ENCODE peak calls at places on chromosomes 16 and 17, in four cellular contexts. I is GM12878, J is NT2/D1, L is K562. T is an unnamed sample.

GRCh38 chr16:919658-920631 is 50.8 kb downstream of the LMF1 start:
- DNase-seq in L (no peak), J (no peak), I (no peak), T (no peak)

GRCh38 chr16:54282202-54282922 is 4.2 kb downstream of the IRX3 start:
- DNase-seq in I (no peak), J (no peak), L (peak), T (peak)

GRCh38 chr16:81498351-81498750 is 53.7 kb downstream of the CMIP start:
- DNase-seq in L (no peak), J (no peak), I (no peak), T (no peak)

GRCh38 chr17:81170727-81171494 is 4.9 kb upstream of the AATK start:
- DNase-seq in I (no peak), L (no peak), J (no peak), T (no peak)

GRCh38 chr16:15757630-15758251 is 99.1 kb downstream of the MYH11 start:
- DNase-seq in L (peak), I (no peak), J (no peak), T (no peak)

GRCh38 chr16:84851192-84852127 is 31.7 kb downstream of the CRISPLD2 start:
- DNase-seq in I (no peak), J (no peak), L (no peak), T (no peak)

GRCh38 chr16:29876186-29876577 is 13.2 kb upstream of the CDIPT start:
- DNase-seq in I (no peak), L (peak), J (no peak), T (no peak)

GRCh38 chr17:21218101-21218500 is 4.1 kb upstream of the TMEM11 start:
- DNase-seq in J (no peak), I (no peak), L (no peak), T (peak)

GRCh38 chr17:45850011-45850410 is 5.3 kb downstream of the SPPL2C start:
- DNase-seq in J (no peak), I (no peak), L (no peak), T (no peak)

GRCh38 chr17:80761421-80761871 is 216.8 kb downstream of the RPTOR start:
- DNase-seq in J (no peak), I (no peak), L (no peak), T (no peak)

GRCh38 chr16:1057252-1057932 is 15.2 kb upstream of the SSTR5 start:
- DNase-seq in J (no peak), I (no peak), L (peak), T (peak)

GRCh38 chr16:60748366-60748765 is 1287.9 kb downstream of the CDH8 start:
- DNase-seq in L (no peak), I (no peak), J (no peak), T (no peak)

GRCh38 chr16:26158142-26158759 is 466.5 kb downstream of the HS3ST4 start:
- DNase-seq in L (no peak), I (no peak), J (no peak), T (no peak)

GRCh38 chr16:62913333-62913732 is 877.1 kb upstream of the CDH8 start:
- DNase-seq in L (no peak), I (no peak), J (no peak), T (no peak)

GRCh38 chr17:57817299-57817698 is 32.5 kb downstream of the MRPS23 start:
- DNase-seq in J (no peak), L (no peak), I (no peak), T (no peak)

GRCh38 chr16:54932737-54933254 is 2.1 kb downstream of the IRX5 start:
- DNase-seq in J (no peak), I (no peak), L (no peak), T (no peak)

GRCh38 chr17:46949291-46950174 is 26.6 kb downstream of the GOSR2 start:
- DNase-seq in I (no peak), L (no peak), J (no peak), T (no peak)

GRCh38 chr16:83473926-83474660 is 333.7 kb upstream of the HSBP1 start:
- DNase-seq in J (no peak), L (no peak), I (no peak), T (no peak)

GRCh38 chr17:77697480-77698400 is 260.8 kb upstream of the TNRC6C start:
- DNase-seq in L (no peak), J (no peak), I (no peak), T (peak)

GRCh38 chr17:49071106-49071505 is 61.5 kb upstream of the B4GALNT2 start:
- DNase-seq in L (no peak), I (no peak), J (no peak), T (no peak)

GRCh38 chr17:57946798-57947358 is 8.3 kb downstream of the CUEDC1 start:
- DNase-seq in I (peak), J (no peak), L (no peak), T (no peak)

GRCh38 chr17:46962374-46962790 is 16.7 kb downstream of the RPRML start:
- DNase-seq in L (no peak), J (no peak), I (no peak), T (no peak)

GRCh38 chr17:35073991-35074627 is 10.6 kb upstream of the RFFL start:
- DNase-seq in I (no peak), L (no peak), J (no peak), T (no peak)

GRCh38 chr17:62093188-62094155 is 28.4 kb upstream of the MED13 start:
- DNase-seq in L (no peak), J (no peak), I (peak), T (peak)

GRCh38 chr16:28930652-28931051 is 1.1 kb upstream of the CD19 start:
- DNase-seq in L (no peak), I (peak), J (no peak), T (no peak)

GRCh38 chr17:68613739-68614298 is 12.7 kb upstream of the FAM20A start:
- DNase-seq in L (peak), J (peak), I (no peak), T (peak)
- TF ChIP-seq YY1 in L (no peak), J (no peak), I (no peak), T (no peak)

DNA sequence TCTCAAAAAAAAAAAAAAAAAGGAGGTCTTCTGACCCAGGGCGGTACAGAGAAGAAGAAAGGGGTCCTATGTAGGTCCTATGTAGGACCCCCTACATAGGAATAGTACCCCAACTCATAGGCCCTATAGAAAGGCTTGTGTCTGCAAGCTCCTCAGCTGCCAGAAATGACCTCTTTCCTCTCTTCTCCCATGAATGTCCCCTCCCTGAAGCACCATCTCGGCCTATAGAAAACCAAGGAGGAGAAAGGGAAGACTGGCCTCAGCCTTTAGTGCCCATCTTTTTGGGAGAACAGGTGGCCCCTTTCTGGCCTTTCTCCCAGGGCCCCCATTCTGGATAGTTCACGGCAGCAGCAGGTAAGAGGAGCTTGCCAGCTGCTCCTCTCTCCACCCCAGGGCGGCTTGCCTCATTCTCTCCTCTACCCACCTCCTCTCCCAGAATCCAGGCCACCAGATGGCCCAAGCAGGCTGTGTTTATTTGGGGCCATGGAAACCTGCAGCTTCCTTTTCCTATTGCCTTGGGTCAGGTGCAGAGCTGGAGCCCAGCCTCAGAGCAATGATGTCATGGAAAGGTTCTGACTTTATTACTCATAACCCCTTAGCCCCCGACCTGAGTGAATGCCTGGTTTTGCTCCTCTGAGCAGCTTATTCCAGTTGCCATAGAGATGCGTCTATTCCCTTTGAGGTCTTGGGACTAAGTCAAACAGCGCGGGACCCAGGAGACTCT is 1.6 kb upstream of the MRPL58 start:
- DNase-seq in J (no peak), I (no peak), L (peak), T (peak)
- TF ChIP-seq YY1 in J (no peak), I (no peak), L (no peak), T (no peak)

GRCh38 chr16:57165483-57165882 is 20.4 kb downstream of the PSME3IP1 start:
- DNase-seq in J (no peak), I (no peak), L (no peak), T (no peak)

GRCh38 chr16:57167537-57167936 is 18.3 kb downstream of the PSME3IP1 start:
- DNase-seq in I (no peak), J (no peak), L (no peak), T (no peak)

GRCh38 chr16:57165923-57166322 is 19.9 kb downstream of the PSME3IP1 start:
- DNase-seq in J (no peak), L (no peak), I (no peak), T (no peak)

GRCh38 chr16:57167951-57168350 is 17.9 kb downstream of the PSME3IP1 start:
- DNase-seq in J (no peak), I (no peak), L (no peak), T (peak)

DNA sequence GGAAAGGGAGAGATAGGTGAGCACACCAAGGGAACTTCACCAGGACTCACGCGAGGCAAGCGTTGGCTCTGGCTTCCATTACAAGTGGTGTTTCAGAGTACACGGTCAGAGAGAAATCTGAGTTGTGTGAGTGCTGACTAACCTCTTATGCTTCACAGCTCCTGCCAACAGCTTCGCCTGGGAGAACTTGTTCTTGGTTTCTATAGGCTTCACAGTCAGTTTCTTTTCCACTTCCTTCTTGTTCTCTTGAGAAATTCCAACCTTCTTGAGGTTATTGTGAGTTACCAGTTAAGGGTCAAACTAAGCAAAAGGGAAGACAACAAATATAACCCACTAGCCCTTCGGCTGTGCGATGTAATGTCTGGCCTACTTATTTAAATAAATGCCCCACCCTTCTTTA is 18.9 kb downstream of the PSME3IP1 start:
- DNase-seq in J (no peak), L (no peak), I (no peak), T (no peak)
- TF ChIP-seq YY1 in J (no peak), L (no peak), I (no peak), T (no peak)

GRCh38 chr17:50837980-50838954 is 2.9 kb downstream of the WFIKKN2 start:
- DNase-seq in L (no peak), J (no peak), I (no peak), T (no peak)
- TF ChIP-seq YY1 in L (no peak), J (no peak), I (no peak), T (no peak)

GRCh38 chr17:958712-959451 is 20.7 kb downstream of the NXN start:
- DNase-seq in J (no peak), I (no peak), L (no peak), T (no peak)

GRCh38 chr17:954431-955164 is 25.0 kb downstream of the NXN start:
- DNase-seq in I (no peak), J (no peak), L (no peak), T (no peak)

GRCh38 chr17:953767-954166 is 25.8 kb downstream of the NXN start:
- DNase-seq in L (no peak), I (no peak), J (no peak), T (no peak)

GRCh38 chr17:957856-958421 is 21.6 kb downstream of the NXN start:
- DNase-seq in I (no peak), J (no peak), L (no peak), T (no peak)

GRCh38 chr17:956905-957304 is 22.7 kb downstream of the NXN start:
- DNase-seq in L (no peak), I (no peak), J (no peak), T (peak)
- TF ChIP-seq YY1 in L (no peak), I (no peak), J (no peak), T (no peak)

GRCh38 chr16:66474750-66475199 is 47.7 kb downstream of the BEAN1 start:
- DNase-seq in J (no peak), L (no peak), I (peak), T (no peak)
- TF ChIP-seq YY1 in J (no peak), L (no peak), I (no peak), T (no peak)

DNA sequence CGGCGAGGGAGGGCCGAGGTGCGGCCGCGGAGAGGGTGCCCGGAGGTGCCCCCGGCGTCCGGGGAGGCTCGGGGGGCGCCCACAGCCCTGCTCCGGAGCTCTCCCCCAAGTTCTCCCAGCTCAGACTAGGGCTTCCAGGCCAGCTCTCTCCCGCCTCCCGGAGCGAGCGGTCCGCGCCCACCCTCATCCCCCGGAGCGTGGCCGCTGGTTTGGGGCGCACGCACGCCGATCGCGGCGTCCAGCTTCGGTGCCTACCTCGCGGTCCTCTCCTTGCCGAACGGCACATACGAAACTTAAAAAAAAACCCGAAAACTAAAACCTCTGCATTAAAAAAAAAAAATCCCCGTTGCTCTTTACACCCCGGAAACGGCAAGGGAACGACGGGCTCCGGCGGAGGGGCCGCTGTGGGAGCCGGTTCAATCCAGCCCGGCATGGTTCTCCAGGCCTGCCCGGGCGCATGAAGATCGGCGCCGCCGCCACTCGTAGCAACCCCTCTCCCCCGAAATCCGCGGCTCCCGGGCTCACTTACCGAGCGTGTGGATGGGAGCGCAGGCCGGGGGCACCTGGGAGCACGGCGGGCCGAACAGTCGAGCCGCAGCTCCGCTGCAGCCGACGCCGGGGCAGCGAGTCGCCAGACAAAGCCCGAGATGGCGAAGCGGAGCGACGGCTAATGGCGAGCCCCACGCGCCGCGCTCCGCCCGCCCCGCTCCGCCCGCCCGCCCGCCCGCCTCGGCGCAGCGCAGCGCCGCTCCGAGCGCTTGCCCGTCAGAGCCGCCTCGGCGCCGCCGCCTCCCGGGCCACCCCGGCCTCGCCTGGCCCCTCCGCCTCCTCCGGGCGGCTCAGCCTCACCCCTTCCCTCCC is 966 bp upstream of the UBTF start:
- DNase-seq in J (no peak), L (peak), I (no peak), T (peak)
- TF ChIP-seq YY1 in J (no peak), L (no peak), I (peak), T (peak)

GRCh38 chr16:79658301-79659001 is 57.9 kb upstream of the MAF start:
- DNase-seq in L (no peak), I (no peak), J (no peak), T (no peak)
- TF ChIP-seq YY1 in L (no peak), I (no peak), J (no peak), T (no peak)

GRCh38 chr16:69078073-69078472 is 27.4 kb upstream of the HAS3 start:
- DNase-seq in L (no peak), I (no peak), J (peak), T (no peak)
- TF ChIP-seq YY1 in L (no peak), I (no peak), J (no peak), T (no peak)